ENCODE peak calls at places on chromosomes 7 and 10, in ten cellular contexts. U is cardiac fibroblast, H is right cardiac atrium, M is fibroblast of the aortic adventitia, C is aorta, D is fibroblast of lung, W is transverse colon, X is HFF-Myc, F is breast epithelium, S is ascending aorta. P is an unnamed sample.

GRCh38 chr7:54811016-54811924 is 52.3 kb upstream of the SEC61G start:
- DNase-seq in U (peak), H (no peak), M (peak), C (no peak), D (peak), W (no peak), X (peak), F (no peak), S (no peak), P (peak)

GRCh38 chr10:43377393-43377883 is 6.0 kb downstream of the FXYD4 start:
- DNase-seq in U (no peak), H (no peak), M (no peak), C (peak), D (no peak), W (no peak), X (no peak), F (peak), S (no peak), P (no peak)

GRCh38 chr7:2967705-2968104 is 76.0 kb downstream of the CARD11 start:
- DNase-seq in U (no peak), H (no peak), M (no peak), C (no peak), D (no peak), W (no peak), X (no peak), F (peak), S (no peak), P (no peak)

GRCh38 chr7:150753826-150754603 is 16.8 kb downstream of the GIMAP5 start:
- DNase-seq in U (peak), H (no peak), M (no peak), C (no peak), D (no peak), W (no peak), X (no peak), F (no peak), S (no peak), P (peak)

GRCh38 chr7:15461576-15461975 is 100.2 kb downstream of the AGMO start:
- DNase-seq in U (peak), H (no peak), M (peak), C (no peak), D (peak), W (no peak), X (peak), F (no peak), S (no peak), P (no peak)

GRCh38 chr10:63788152-63788821 is 267.1 kb downstream of the REEP3 start:
- DNase-seq in U (no peak), H (peak), M (no peak), C (no peak), D (no peak), W (no peak), X (no peak), F (no peak), S (no peak), P (no peak)

GRCh38 chr10:60818134-60818770 is 40.0 kb downstream of the CDK1 start:
- DNase-seq in U (peak), H (no peak), M (peak), C (no peak), D (peak), W (no peak), X (no peak), F (no peak), S (no peak), P (no peak)

GRCh38 chr10:71083457-71083975 is 128.9 kb upstream of the UNC5B start:
- DNase-seq in U (no peak), H (no peak), M (no peak), C (no peak), D (no peak), W (no peak), X (no peak), F (no peak), S (peak), P (no peak)

GRCh38 chr7:96084880-96085551 is 236.9 kb downstream of the SLC25A13 start:
- DNase-seq in U (peak), H (no peak), M (peak), C (no peak), D (peak), W (no peak), X (peak), F (no peak), S (no peak), P (peak)

GRCh38 chr7:46189255-46189790 is 268.3 kb upstream of the IGFBP3 start:
- DNase-seq in U (no peak), H (no peak), M (no peak), C (no peak), D (peak), W (no peak), X (no peak), F (no peak), S (no peak), P (no peak)

GRCh38 chr10:50426485-50426884 is 175.2 kb upstream of the ASAH2 start:
- DNase-seq in U (no peak), H (no peak), M (no peak), C (no peak), D (no peak), W (no peak), X (no peak), F (no peak), S (no peak), P (no peak)

GRCh38 chr7:50265968-50266694 is 38.4 kb upstream of the IKZF1 start:
- DNase-seq in U (no peak), H (no peak), M (no peak), C (no peak), D (no peak), W (no peak), X (no peak), F (no peak), S (no peak), P (no peak)

GRCh38 chr7:102836206-102836938 is 76.4 kb upstream of the LRRC17 start:
- DNase-seq in U (peak), H (no peak), M (peak), C (no peak), D (peak), W (no peak), X (peak), F (no peak), S (no peak), P (no peak)

GRCh38 chr7:43904533-43905208 is 1.7 kb downstream of the URGCP start:
- DNase-seq in U (peak), H (no peak), M (peak), C (no peak), D (peak), W (no peak), X (no peak), F (no peak), S (no peak), P (no peak)
- H3K4me3 ChIP-seq in U (peak), H (peak), M (peak), C (no peak), D (peak), W (no peak), X (peak), F (peak), S (peak), P (no peak)

DNA sequence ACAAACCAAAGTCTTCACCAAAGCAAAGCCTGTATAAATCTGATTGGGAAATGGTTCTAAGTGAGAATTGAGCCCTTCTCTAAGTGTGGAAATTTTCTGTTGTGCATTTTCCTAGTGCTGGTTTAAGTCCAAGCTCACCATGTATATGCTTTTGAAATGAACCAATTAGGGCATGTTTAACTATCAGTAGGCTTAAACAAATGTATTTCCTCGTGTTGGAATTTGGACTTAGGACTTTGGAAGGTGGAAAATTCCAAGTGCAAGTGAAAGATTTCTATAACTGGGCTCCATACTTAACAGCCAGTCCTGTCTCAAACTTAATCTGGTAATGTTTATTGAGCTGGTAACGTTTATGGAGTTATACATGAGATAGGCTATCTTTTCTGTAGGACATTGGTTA is 28.5 kb downstream of the CCNY start:
- DNase-seq in U (no peak), H (no peak), M (no peak), C (no peak), D (no peak), W (no peak), X (no peak), F (no peak), S (no peak), P (no peak)
- H3K4me3 ChIP-seq in U (no peak), H (no peak), M (no peak), C (no peak), D (no peak), W (no peak), X (no peak), F (no peak), S (no peak), P (no peak)

DNA sequence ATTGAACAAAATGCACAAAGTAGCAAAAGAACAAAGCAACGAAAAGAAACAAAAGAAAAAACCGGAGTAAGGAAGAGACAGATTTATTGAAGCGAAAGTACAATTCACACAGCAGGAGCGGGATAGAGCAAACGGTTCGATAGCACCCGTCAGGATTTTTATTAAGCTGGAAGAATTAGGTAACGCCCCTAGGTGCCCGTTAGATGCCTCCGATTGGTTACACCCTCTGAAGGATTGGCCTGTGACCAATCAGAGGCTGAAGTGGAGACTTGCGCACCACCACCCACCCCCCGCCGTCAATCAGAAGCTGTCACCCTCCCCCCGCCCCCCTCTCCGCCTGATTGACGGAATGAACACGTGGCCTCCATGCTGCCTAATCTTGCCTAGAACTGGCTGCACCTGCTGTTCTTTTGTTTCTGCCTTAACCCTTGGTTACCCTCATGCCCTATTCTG is 16.8 kb downstream of the OCM2 start:
- DNase-seq in U (no peak), H (no peak), M (no peak), C (no peak), D (no peak), W (no peak), X (no peak), F (no peak), S (no peak), P (peak)
- H3K4me3 ChIP-seq in U (no peak), H (no peak), M (no peak), C (no peak), D (no peak), W (no peak), X (no peak), F (no peak), S (no peak), P (peak)

GRCh38 chr7:27923308-27923980 is 183.5 kb downstream of the TAX1BP1 start:
- DNase-seq in U (no peak), H (peak), M (peak), C (no peak), D (no peak), W (no peak), X (no peak), F (no peak), S (no peak), P (peak)

GRCh38 chr7:27925573-27926201 is 185.7 kb downstream of the TAX1BP1 start:
- DNase-seq in U (no peak), H (no peak), M (no peak), C (no peak), D (no peak), W (no peak), X (no peak), F (no peak), S (no peak), P (no peak)

GRCh38 chr7:27920281-27920946 is 180.5 kb downstream of the TAX1BP1 start:
- DNase-seq in U (no peak), H (no peak), M (no peak), C (no peak), D (no peak), W (no peak), X (no peak), F (no peak), S (no peak), P (no peak)

GRCh38 chr7:27921081-27921836 is 181.3 kb downstream of the TAX1BP1 start:
- DNase-seq in U (peak), H (no peak), M (peak), C (no peak), D (peak), W (peak), X (peak), F (no peak), S (no peak), P (peak)

DNA sequence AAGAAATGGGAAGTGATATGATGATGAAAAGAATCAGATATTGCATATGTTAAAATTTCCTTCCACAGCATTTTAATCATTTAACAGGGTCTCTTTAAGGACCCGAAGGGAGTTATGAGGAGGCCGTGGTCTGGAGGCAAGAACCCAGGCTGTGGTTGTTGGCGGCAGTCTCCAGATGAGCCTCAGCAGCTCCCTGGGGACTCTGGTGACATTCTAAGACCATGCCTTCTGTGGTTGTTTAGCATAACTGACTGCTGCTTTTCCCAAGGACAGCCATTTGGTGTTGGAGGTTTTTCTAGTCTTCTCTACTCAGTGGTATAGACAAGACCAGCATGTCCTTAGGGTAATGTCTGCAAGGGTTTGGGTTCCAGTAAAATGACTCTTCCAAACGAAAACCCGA is 182.9 kb downstream of the TAX1BP1 start:
- DNase-seq in U (no peak), H (no peak), M (no peak), C (no peak), D (no peak), W (no peak), X (no peak), F (no peak), S (no peak), P (no peak)
- H3K4me3 ChIP-seq in U (no peak), H (no peak), M (no peak), C (no peak), D (no peak), W (no peak), X (no peak), F (no peak), S (no peak), P (no peak)

DNA sequence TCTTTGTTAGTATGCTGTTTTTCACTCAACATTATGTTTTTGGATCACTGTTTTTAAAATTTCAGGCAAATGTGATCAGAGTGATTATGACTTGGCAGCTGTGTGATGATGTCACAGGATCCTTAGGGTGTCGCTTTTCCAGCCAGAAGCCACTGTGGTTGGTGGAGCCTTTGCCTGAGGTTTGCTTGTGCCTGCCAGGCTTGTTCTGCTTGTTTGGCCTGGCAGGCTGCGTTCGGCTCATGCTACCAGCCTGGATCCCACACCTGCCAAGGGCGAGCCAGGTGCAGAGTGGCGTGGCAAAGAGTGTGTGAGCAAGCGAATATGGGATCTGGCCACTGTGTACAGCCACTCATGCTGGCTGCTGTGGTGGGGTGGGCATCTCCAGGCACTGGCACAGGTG is 55.7 kb downstream of the ADK start:
- DNase-seq in U (no peak), H (no peak), M (no peak), C (no peak), D (no peak), W (no peak), X (no peak), F (peak), S (no peak), P (no peak)
- H3K4me3 ChIP-seq in U (no peak), H (no peak), M (no peak), C (no peak), D (no peak), W (no peak), X (no peak), F (no peak), S (no peak), P (no peak)

DNA sequence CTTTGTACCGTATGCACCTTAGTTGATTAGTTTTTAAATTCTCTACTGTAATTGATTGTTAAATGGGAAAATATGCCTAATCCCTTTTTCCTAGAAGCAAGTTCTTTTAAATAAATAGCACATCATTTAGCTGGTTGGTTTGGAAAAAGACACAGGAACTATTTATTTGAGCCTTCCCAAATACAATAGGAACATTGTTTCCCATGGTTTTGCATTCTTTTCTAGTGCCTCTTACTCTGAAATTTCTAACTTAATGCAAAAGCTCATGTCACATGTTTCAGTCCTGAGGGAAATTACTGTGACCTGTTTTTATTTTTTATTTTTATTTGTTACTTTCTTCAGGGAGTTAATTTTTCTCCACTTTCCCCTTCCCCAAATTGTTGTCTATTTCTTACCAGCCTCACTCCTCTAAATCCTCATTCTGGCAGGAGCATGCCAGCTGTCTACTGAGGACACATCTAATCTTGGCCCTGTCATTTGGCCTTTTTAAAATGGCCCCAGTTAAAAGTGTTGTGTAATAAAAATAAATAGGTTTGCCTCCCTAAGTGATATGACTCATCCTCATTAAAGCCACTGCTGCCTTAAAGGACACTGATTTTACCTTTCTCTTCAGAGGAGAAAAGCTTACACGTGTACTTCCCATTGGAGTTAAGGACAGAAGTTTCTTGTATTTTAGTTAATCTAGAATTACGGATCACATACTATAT is 94.5 kb downstream of the PPP1R3A start:
- DNase-seq in U (no peak), H (no peak), M (no peak), C (no peak), D (no peak), W (no peak), X (no peak), F (no peak), S (no peak), P (no peak)
- H3K4me3 ChIP-seq in U (no peak), H (no peak), M (no peak), C (no peak), D (no peak), W (no peak), X (no peak), F (no peak), S (no peak), P (no peak)

GRCh38 chr7:100100420-100101015 is 679 bp downstream of the MCM7 start:
- DNase-seq in U (peak), H (peak), M (peak), C (peak), D (peak), W (peak), X (peak), F (peak), S (peak), P (peak)

GRCh38 chr7:100106633-100107032 is 5.2 kb downstream of the AP4M1 start:
- DNase-seq in U (no peak), H (peak), M (no peak), C (no peak), D (no peak), W (no peak), X (no peak), F (no peak), S (no peak), P (no peak)

GRCh38 chr7:100105534-100105933 is 4.1 kb downstream of the AP4M1 start:
- DNase-seq in U (no peak), H (no peak), M (no peak), C (no peak), D (no peak), W (no peak), X (no peak), F (no peak), S (no peak), P (no peak)

GRCh38 chr7:100101016-100101862 is at the start of the genes AP4M1 and MCM7:
- DNase-seq in U (peak), H (peak), M (peak), C (peak), D (peak), W (peak), X (peak), F (peak), S (peak), P (peak)

DNA sequence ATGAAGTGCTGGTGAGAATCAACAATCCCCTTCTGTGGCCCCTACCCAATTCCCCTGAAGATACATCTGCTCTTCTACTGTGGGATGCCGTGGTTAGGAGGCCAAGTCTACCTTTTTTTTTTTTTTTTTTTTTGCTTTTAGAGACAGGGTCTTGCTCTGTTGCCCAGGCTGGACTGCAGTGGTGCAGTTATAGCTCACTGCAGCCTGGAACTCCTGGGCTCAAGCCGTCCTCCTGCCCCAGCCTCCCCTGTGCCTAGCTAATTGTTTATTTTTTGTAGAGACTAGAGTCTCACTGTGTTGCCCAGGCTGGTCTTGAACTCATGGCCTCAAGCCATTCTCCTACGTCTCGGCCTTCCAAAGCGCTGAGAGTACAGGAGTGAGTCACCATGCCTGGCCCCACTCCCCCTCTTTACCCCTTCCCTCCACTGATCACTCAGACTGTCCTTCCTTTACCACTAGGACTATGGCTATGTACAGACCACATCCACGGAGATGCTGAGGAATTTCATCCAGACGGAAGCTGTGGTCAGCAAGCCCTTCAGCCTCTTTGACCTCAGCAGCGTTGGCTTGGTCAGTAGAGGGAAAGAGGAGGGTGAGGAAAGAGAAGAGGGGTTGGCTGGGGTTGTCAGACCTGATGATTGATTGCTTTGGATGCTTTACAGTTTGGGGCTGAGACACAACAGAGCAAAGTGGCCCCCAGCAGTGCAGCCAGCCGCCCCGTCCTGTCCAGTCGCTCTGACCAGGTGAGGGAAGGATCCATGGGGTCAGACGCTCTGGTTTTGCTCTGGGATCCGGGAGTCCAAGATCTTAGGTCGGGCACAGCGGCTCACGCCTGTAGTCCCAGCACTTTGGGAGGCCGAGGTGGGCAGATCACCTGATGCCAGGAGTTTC is 1.8 kb downstream of the AP4M1 start:
- DNase-seq in U (peak), H (no peak), M (peak), C (no peak), D (peak), W (no peak), X (no peak), F (no peak), S (no peak), P (no peak)
- H3K4me3 ChIP-seq in U (no peak), H (no peak), M (peak), C (no peak), D (no peak), W (no peak), X (peak), F (no peak), S (no peak), P (no peak)

P was measured in cardiac muscle cell.